ENCODE peak calls at places on chromosomes 5 and 9, in five cellular contexts. O is COR-L47, U is LHCN-M2, F is NCI-H2171, T is mesenteric fat pad. Y is an unnamed sample.

GRCh38 chr5:167296680-167297079 is 994.8 kb upstream of the WWC1 start:
- DNase-seq in O (no peak), U (no peak), F (no peak), T (no peak), Y (no peak)

GRCh38 chr5:142239394-142240159 is 85.2 kb downstream of the SPRY4 start:
- DNase-seq in O (no peak), U (no peak), F (no peak), T (peak; percentile 8), Y (no peak)

GRCh38 chr5:10317825-10318682 is 10.4 kb upstream of the CMBL start:
- DNase-seq in O (no peak), U (no peak), F (no peak), T (no peak), Y (no peak)

GRCh38 chr5:155276231-155276630 is 262.7 kb downstream of the KIF4B start:
- DNase-seq in O (no peak), U (no peak), F (no peak), T (no peak), Y (no peak)

GRCh38 chr9:93280661-93281259 is 96.8 kb downstream of the WNK2 start:
- DNase-seq in O (no peak), U (no peak), F (no peak), T (no peak), Y (no peak)

GRCh38 chr9:76664120-76664519 is 100.1 kb upstream of the PCA3 start:
- DNase-seq in O (no peak), U (no peak), F (no peak), T (no peak), Y (no peak)

GRCh38 chr9:94903961-94904421 is 177.5 kb downstream of the AOPEP start:
- DNase-seq in O (no peak), U (peak; percentile 85), F (no peak), T (no peak), Y (no peak)

GRCh38 chr9:85053206-85053605 is 383.7 kb downstream of the NTRK2 start:
- DNase-seq in O (no peak), U (no peak), F (no peak), T (no peak), Y (no peak)

GRCh38 chr5:322281-322941 is 897 bp downstream of the AHRR start:
- DNase-seq in O (no peak), U (peak; percentile 40), F (no peak), T (peak; percentile 84), Y (no peak)

GRCh38 chr9:88651682-88652633 is 117.0 kb downstream of the NXNL2 start:
- DNase-seq in O (no peak), U (peak; percentile 97), F (no peak), T (peak; percentile 92), Y (no peak)

GRCh38 chr9:129626079-129626943 is at the start of gene NTMT1:
- DNase-seq in O (peak; percentile 71), U (peak; percentile 76), F (peak; percentile 88), T (peak; percentile 97), Y (peak; percentile 56)

GRCh38 chr9:6199596-6199995 is 16.0 kb upstream of the IL33 start:
- DNase-seq in O (no peak), U (no peak), F (no peak), T (no peak), Y (no peak)

GRCh38 chr5:56814361-56814962 is 887 bp upstream of the MAP3K1 start:
- DNase-seq in O (no peak), U (no peak), F (no peak), T (no peak), Y (no peak)

GRCh38 chr9:76431601-76432000 is 27.4 kb upstream of the GCNT1 start:
- DNase-seq in O (no peak), U (no peak), F (no peak), T (no peak), Y (no peak)

GRCh38 chr9:91833878-91834255 is 116.2 kb downstream of the ROR2 start:
- DNase-seq in O (no peak), U (no peak), F (no peak), T (peak; percentile 57), Y (no peak)

GRCh38 chr9:95609426-95609825 is 92.7 kb upstream of the PTCH1 start:
- DNase-seq in O (no peak), U (no peak), F (no peak), T (no peak), Y (no peak)

GRCh38 chr5:122864400-122864799 is 19.0 kb downstream of the SNX24 start:
- DNase-seq in O (no peak), U (no peak), F (no peak), T (no peak), Y (no peak)

GRCh38 chr5:149015126-149015525 is 47.7 kb downstream of the SH3TC2 start:
- DNase-seq in O (no peak), U (peak; percentile 53), F (no peak), T (no peak), Y (no peak)

GRCh38 chr9:3447143-3447542 is 78.7 kb downstream of the RFX3 start:
- DNase-seq in O (no peak), U (no peak), F (no peak), T (no peak), Y (no peak)

GRCh38 chr5:151002250-151002649 is 18.1 kb upstream of the GPX3 start:
- DNase-seq in O (peak; percentile 42), U (peak; percentile 45), F (no peak), T (no peak), Y (peak; percentile 23)

GRCh38 chr5:5374034-5374715 is 48.3 kb upstream of the ICE1 start:
- DNase-seq in O (no peak), U (peak; percentile 78), F (no peak), T (no peak), Y (no peak)

GRCh38 chr5:160129841-160130240 is 10.6 kb upstream of the PWWP2A start:
- DNase-seq in O (no peak), U (peak; percentile 11), F (no peak), T (no peak), Y (no peak)

GRCh38 chr9:110058304-110058953 is 149.5 kb downstream of the C9orf152 start:
- DNase-seq in O (peak; percentile 54), U (peak; percentile 57), F (no peak), T (no peak), Y (peak; percentile 24)

GRCh38 chr9:96478829-96479371 is 28.9 kb downstream of the HABP4 start:
- DNase-seq in O (no peak), U (no peak), F (no peak), T (no peak), Y (no peak)

Y was measured in NCI-H1694 treated with DMSO at 0.1 percent for 48 hours.